ENCODE peak calls at places on chromosomes 6 and 20, in five cellular contexts. N is IMR-90, D is GM12878, V is HepG2, U is K562. I is an unnamed sample.

GRCh38 chr6:36755435-36756348 is 58.1 kb downstream of the RAB44 start:
- DNase-seq in N (peak), D (peak), V (peak), U (peak), I (no peak)

GRCh38 chr6:122454673-122455072 is 16.9 kb downstream of the SERINC1 start:
- DNase-seq in N (no peak), D (no peak), V (no peak), U (no peak), I (no peak)

GRCh38 chr6:54681987-54682386 is 164.6 kb upstream of the FAM83B start:
- DNase-seq in N (peak), D (no peak), V (no peak), U (no peak), I (no peak)

GRCh38 chr6:39059496-39060310 is 11.1 kb downstream of the GLP1R start:
- DNase-seq in N (no peak), D (no peak), V (no peak), U (no peak), I (peak)

GRCh38 chr6:88650029-88650619 is 313.3 kb downstream of the RNGTT start:
- DNase-seq in N (peak), D (peak), V (no peak), U (no peak), I (no peak)

GRCh38 chr6:21560249-21560648 is 33.3 kb upstream of the SOX4 start:
- DNase-seq in N (no peak), D (no peak), V (no peak), U (no peak), I (no peak)

GRCh38 chr6:138307352-138307751 is 70.4 kb upstream of the SMIM28 start:
- DNase-seq in N (no peak), D (no peak), V (no peak), U (no peak), I (no peak)

GRCh38 chr6:24522090-24522820 is 27.5 kb downstream of the ALDH5A1 start:
- DNase-seq in N (peak), D (peak), V (no peak), U (peak), I (no peak)

GRCh38 chr6:64538760-64539159 is 903.2 kb downstream of the PHF3 start:
- DNase-seq in N (no peak), D (no peak), V (no peak), U (no peak), I (peak)

DNA sequence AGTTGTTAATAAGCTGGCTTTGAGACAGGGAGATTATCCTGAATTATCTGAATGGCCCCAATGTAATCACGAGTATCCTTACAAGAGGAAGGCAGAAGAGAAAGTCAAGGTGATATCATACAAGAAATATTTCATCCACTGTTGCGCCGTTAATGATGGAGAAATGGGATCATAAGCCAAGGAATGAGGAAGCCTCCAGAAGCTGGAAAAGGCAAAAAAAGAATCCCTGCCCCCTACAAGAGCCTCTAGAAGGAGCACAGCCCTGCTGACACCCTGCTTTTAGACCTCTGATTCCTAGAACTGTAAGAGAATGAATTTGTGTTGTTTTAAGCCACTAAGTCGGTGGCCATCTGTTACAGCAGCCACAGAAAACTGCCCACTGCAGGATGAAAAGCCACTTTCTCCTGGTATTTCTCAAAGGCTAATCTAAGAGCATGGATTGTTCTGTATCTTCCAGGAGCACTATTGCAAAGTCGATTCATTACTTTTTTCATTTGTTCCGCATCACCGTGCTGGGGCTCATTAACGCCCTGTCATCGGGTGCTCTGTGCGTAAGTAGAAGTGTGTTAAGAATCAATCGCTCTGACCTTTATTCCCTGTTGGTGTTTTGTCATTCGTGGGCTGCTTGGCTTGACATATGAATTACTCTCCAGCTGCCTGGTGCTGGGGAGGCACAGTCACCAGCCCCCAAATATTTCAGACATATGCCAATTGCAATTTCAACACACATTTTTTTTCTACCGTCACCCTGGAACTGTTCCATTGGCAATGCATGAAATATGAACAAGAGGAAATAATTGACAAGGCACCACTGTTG is 117.0 kb downstream of the PCSK2 start:
- DNase-seq in N (no peak), D (no peak), V (no peak), U (no peak), I (no peak)
- TF ChIP-seq MXI1 in N (no peak), D (no peak), V (no peak), U (no peak), I (no peak)

DNA sequence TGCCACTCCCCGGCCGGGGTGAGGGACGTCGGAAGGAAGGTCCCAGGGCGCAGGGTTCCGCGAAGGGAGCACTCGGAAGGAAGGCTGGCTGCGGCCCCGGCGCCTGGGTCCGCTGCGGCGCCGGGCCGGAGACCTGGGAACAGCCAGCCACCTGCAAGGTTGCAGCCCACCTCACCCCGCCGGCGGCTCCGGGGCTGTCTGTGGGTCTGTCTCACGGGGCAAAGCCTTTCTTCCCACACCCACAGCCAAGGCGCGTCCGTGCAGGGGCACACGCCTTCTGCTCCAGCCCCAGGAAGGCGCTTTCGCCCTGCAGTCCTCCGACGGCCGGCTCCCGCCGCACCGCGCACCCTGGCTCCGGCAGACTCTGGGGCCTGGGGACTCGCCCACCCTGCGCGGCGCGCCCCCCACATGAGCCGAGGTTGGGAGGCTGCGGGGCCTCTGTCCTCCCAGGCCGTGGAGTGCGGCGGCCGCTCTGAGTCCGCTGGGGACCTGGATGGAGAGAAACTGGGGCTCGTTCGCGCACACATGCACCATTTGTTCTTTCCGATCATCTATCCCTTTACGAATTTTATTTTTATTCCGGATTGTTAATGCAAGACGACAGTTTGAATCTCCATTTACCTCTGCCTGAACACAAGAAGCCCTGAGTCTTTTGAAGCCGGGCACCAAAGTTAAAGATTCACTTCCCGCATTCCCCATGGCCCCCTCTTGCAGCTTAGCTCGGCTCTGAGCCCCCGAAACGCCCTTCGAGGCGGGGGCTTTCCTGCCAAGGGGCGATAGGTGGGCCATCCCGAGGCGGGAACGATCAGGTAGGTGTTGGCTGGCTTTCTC is 4.5 kb upstream of the FOXC1 start:
- DNase-seq in N (no peak), D (no peak), V (no peak), U (no peak), I (no peak)
- TF ChIP-seq MXI1 in N (no peak), D (no peak), V (no peak), U (no peak), I (no peak)

GRCh38 chr6:125951323-125951722 is 5.2 kb upstream of the HINT3 start:
- DNase-seq in N (no peak), D (no peak), V (peak), U (no peak), I (no peak)

GRCh38 chr6:125948455-125948854 is 8.1 kb upstream of the HINT3 start:
- DNase-seq in N (no peak), D (no peak), V (no peak), U (peak), I (no peak)

GRCh38 chr6:125949069-125949468 is 7.5 kb upstream of the HINT3 start:
- DNase-seq in N (no peak), D (no peak), V (no peak), U (peak), I (no peak)

GRCh38 chr6:125952764-125953501 is 3.6 kb upstream of the HINT3 start:
- DNase-seq in N (peak), D (no peak), V (peak), U (no peak), I (peak)

DNA sequence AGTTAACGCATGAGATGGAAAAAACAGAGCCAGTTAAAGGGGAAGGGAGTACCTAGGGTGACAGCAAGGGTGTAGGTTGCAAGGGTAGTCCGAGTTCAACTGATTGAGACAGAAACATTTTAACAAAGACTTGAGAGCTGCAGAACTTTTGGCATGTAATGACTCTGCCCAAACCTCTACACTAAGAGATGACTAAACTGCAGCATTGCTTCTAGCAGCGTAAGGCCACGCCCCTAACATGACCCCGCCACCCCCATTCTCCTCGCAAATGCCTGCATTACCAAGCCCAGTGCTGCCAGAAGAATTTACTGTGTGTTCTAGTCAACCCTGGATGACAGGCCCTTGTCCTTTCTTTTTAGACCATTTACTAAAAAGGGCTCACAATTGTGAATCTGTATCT is 6.3 kb upstream of the HINT3 start:
- DNase-seq in N (peak), D (no peak), V (no peak), U (peak), I (no peak)
- TF ChIP-seq MXI1 in N (no peak), D (no peak), V (no peak), U (no peak), I (no peak)

GRCh38 chr6:32621372-32621771 is 15.8 kb upstream of the HLA-DQA1 start:
- DNase-seq in N (no peak), D (no peak), V (no peak), U (no peak), I (no peak)

GRCh38 chr6:32623693-32624092 is 13.5 kb upstream of the HLA-DQA1 start:
- DNase-seq in N (no peak), D (no peak), V (no peak), U (no peak), I (no peak)

GRCh38 chr6:32625137-32625536 is 12.1 kb upstream of the HLA-DQA1 start:
- DNase-seq in N (no peak), D (no peak), V (no peak), U (no peak), I (no peak)

GRCh38 chr6:32624565-32624964 is 12.6 kb upstream of the HLA-DQA1 start:
- DNase-seq in N (no peak), D (no peak), V (no peak), U (no peak), I (no peak)

GRCh38 chr6:32622545-32623401 is 14.4 kb upstream of the HLA-DQA1 start:
- DNase-seq in N (peak), D (peak), V (peak), U (peak), I (peak)
- TF ChIP-seq MXI1 in N (no peak), D (no peak), V (no peak), U (no peak), I (no peak)

GRCh38 chr6:157209865-157210530 is 113.3 kb downstream of the TMEM242 start:
- DNase-seq in N (no peak), D (no peak), V (no peak), U (no peak), I (no peak)

GRCh38 chr6:157206359-157206815 is 116.9 kb downstream of the TMEM242 start:
- DNase-seq in N (no peak), D (no peak), V (no peak), U (no peak), I (no peak)

GRCh38 chr6:157205473-157206358 is 117.6 kb downstream of the TMEM242 start:
- DNase-seq in N (no peak), D (no peak), V (no peak), U (no peak), I (no peak)

GRCh38 chr6:157210954-157211353 is 112.4 kb downstream of the TMEM242 start:
- DNase-seq in N (no peak), D (no peak), V (no peak), U (no peak), I (no peak)

GRCh38 chr6:157207521-157208076 is 115.7 kb downstream of the TMEM242 start:
- DNase-seq in N (no peak), D (no peak), V (no peak), U (peak), I (no peak)
- TF ChIP-seq MXI1 in N (no peak), D (no peak), V (no peak), U (no peak), I (no peak)

DNA sequence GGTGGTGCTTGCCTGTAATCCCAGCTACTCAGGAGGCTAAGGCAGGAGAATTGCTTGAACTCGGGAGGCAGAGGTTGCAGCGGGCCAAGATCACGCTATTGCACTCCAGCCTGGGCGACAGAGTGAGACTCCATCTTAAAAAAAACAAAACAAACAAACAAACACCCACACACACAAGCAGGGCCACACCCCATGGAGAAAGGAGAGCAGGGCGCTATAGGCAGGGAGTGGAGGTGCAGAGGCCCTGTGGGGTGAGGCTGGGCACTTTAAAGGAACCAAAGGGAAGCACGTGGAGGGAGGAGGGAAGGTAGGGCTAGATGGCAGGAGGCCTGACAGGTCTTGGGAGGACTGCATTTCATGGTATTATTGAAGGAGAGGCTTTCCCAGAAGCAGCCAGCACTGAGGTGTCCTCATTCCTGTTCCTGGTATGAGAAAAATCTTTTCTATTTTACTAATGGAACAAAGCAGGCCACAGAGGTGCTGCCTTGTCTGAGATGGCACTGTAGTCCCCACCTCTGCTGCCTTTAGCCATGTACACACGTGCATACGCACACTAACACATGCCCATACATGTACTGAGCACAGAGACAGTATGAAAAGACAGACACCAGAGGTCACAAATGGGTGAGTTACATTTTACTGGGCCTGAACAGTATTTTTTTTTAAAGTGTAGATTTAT is 44.0 kb downstream of the BCAS4 start:
- DNase-seq in N (no peak), D (no peak), V (no peak), U (no peak), I (no peak)
- TF ChIP-seq MXI1 in N (no peak), D (no peak), V (no peak), U (no peak), I (no peak)

DNA sequence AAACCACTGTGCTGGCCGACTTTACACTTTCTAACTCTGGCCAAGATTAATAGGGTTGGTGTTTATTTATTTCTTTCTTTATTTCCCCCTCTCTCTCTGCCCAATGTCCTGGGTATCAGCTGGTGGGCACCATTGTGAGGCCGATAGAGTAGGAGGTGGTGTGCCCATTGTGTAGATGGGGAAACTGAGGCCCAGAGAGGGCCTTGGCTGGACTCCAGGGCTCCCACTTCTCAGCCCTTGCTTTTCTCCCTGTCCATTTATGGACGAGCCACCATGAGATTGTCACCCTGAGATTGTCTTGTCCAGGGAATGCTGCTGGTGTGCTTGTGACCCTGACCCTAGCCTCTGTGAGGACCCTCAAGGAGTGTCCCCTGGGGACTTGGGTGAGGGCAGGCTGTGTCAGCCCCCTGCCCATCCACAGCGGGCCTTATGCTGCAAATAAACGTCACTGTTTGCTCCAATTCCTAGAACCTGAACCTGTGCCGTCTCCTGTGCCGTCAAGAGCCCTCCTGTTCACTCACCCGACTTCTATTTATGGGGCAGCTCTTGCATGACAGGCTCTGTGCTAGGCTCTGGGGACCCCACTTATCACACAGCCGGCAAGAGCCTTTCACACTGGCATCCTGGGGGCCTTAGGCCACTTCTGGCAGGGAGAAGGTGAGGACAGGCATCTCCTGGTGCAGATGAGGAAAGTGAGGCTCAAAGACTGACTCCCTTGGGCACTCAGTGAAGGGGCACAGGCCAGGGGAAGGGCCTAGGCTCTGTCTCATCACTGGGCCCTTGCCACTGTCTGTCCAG is 24.8 kb downstream of the SUN5 start:
- DNase-seq in N (no peak), D (no peak), V (no peak), U (no peak), I (no peak)
- TF ChIP-seq MXI1 in N (no peak), D (no peak), V (no peak), U (no peak), I (no peak)

GRCh38 chr20:14148042-14148441 is 152.7 kb downstream of the MACROD2 start:
- DNase-seq in N (peak), D (no peak), V (no peak), U (no peak), I (no peak)

GRCh38 chr20:14142171-14142570 is 146.9 kb downstream of the MACROD2 start:
- DNase-seq in N (peak), D (peak), V (peak), U (no peak), I (peak)

DNA sequence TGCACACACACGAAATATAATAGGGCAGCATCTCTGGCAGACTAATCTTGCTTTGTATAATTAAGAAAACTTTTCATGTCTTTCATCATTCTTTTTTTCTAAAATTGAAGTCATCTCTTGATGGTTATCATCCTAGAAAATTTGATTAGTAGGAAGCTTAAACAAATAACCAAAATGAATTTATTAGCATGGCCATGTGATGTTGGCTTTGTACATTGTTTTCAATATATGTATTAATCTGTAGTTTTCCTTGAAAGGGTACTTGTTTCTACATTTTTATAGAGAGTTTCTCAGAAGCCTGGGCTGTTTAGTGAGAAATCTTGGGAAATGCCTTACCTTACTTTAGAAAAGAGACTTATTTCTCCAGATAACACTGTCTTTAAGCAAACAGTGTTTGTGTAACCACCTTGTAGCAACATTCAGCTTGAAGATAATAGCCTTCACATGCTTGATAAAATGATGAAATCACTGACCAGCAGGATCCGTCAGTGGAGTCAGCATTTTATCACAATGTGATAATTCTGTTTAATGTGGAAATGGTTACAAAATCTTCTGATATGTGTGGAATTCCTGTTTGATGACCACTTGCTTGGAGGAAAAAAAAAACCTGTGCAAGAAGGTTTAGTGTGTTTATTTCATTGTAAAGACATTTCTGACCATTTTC is 147.8 kb downstream of the MACROD2 start:
- DNase-seq in N (peak), D (no peak), V (no peak), U (no peak), I (peak)
- TF ChIP-seq MXI1 in N (no peak), D (no peak), V (no peak), U (no peak), I (no peak)

GRCh38 chr20:34473262-34473883 is 42.8 kb upstream of the DYNLRB1 start:
- DNase-seq in N (peak), D (no peak), V (peak), U (peak), I (peak)
- TF ChIP-seq MXI1 in N (no peak), D (no peak), V (peak), U (no peak), I (peak)

GRCh38 chr6:106381223-106381622 is 20.7 kb downstream of the CRYBG1 start:
- DNase-seq in N (no peak), D (no peak), V (no peak), U (no peak), I (no peak)
- TF ChIP-seq MXI1 in N (no peak), D (no peak), V (no peak), U (no peak), I (no peak)

I was measured in SK-N-SH.